ENCODE peak calls at places on chromosome 13, in eight cellular contexts. One of them, this sample, is unnamed.
A peak's percentile ranks its signal among the peaks of the same experiment; 100 is the strongest.

GRCh38 chr13:46659413-46660065 is 106.6 kb downstream of the LRCH1 start:
- DNase-seq in fibroblast of mammary gland: no peak
- DNase-seq in left ventricle myocardium inferior: no peak
- DNase-seq in fibroblast of the aortic adventitia: no peak
- DNase-seq in AG09309: no peak
- DNase-seq in ovary: no peak
- DNase-seq in endodermal cell: no peak
- DNase-seq in right lobe of liver: no peak
- DNase-seq in this sample: peak; percentile 61

GRCh38 chr13:20492641-20493040 is 33.0 kb downstream of the CRYL1 start:
- DNase-seq in fibroblast of mammary gland: peak; percentile 10
- DNase-seq in fibroblast of the aortic adventitia: peak; percentile 65
- DNase-seq in endodermal cell: peak; percentile 77
- DNase-seq in right lobe of liver: no peak
- DNase-seq in ovary: no peak
- DNase-seq in AG09309: no peak
- DNase-seq in left ventricle myocardium inferior: no peak
- DNase-seq in this sample: peak; percentile 34

GRCh38 chr13:89900104-89900760 is 1447.3 kb upstream of the MIR17HG start:
- DNase-seq in AG09309: no peak
- DNase-seq in right lobe of liver: no peak
- DNase-seq in left ventricle myocardium inferior: no peak
- DNase-seq in endodermal cell: no peak
- DNase-seq in fibroblast of the aortic adventitia: peak; percentile 0
- DNase-seq in fibroblast of mammary gland: peak; percentile 25
- DNase-seq in ovary: no peak
- DNase-seq in this sample: no peak

GRCh38 chr13:91922969-91923592 is 524.7 kb downstream of the GPC5 start:
- DNase-seq in right lobe of liver: no peak
- DNase-seq in fibroblast of the aortic adventitia: no peak
- DNase-seq in ovary: no peak
- DNase-seq in AG09309: no peak
- DNase-seq in endodermal cell: no peak
- DNase-seq in left ventricle myocardium inferior: no peak
- DNase-seq in fibroblast of mammary gland: no peak
- DNase-seq in this sample: no peak

GRCh38 chr13:31208554-31209122 is 8.9 kb downstream of the B3GLCT start:
- DNase-seq in fibroblast of mammary gland: no peak
- DNase-seq in right lobe of liver: no peak
- DNase-seq in fibroblast of the aortic adventitia: no peak
- DNase-seq in AG09309: no peak
- DNase-seq in ovary: no peak
- DNase-seq in endodermal cell: no peak
- DNase-seq in left ventricle myocardium inferior: no peak
- DNase-seq in this sample: no peak

GRCh38 chr13:24124789-24125476 is 35.6 kb upstream of the SPATA13 start:
- DNase-seq in fibroblast of mammary gland: no peak
- DNase-seq in fibroblast of the aortic adventitia: no peak
- DNase-seq in endodermal cell: no peak
- DNase-seq in right lobe of liver: no peak
- DNase-seq in AG09309: no peak
- DNase-seq in left ventricle myocardium inferior: no peak
- DNase-seq in ovary: no peak
- DNase-seq in this sample: no peak

GRCh38 chr13:19670147-19670546 is 36.7 kb downstream of the MPHOSPH8 start:
- DNase-seq in fibroblast of the aortic adventitia: no peak
- DNase-seq in fibroblast of mammary gland: no peak
- DNase-seq in ovary: no peak
- DNase-seq in left ventricle myocardium inferior: no peak
- DNase-seq in AG09309: no peak
- DNase-seq in right lobe of liver: no peak
- DNase-seq in endodermal cell: no peak
- DNase-seq in this sample: no peak

GRCh38 chr13:25752957-25753540 is 298.8 kb downstream of the SHISA2 start:
- DNase-seq in AG09309: no peak
- DNase-seq in fibroblast of the aortic adventitia: peak; percentile 94
- DNase-seq in right lobe of liver: no peak
- DNase-seq in fibroblast of mammary gland: peak; percentile 81
- DNase-seq in ovary: no peak
- DNase-seq in endodermal cell: no peak
- DNase-seq in left ventricle myocardium inferior: peak; percentile 44
- DNase-seq in this sample: peak; percentile 68

GRCh38 chr13:68359105-68359504 is 1129.0 kb upstream of the PCDH9 start:
- DNase-seq in left ventricle myocardium inferior: no peak
- DNase-seq in right lobe of liver: no peak
- DNase-seq in fibroblast of the aortic adventitia: no peak
- DNase-seq in fibroblast of mammary gland: no peak
- DNase-seq in endodermal cell: no peak
- DNase-seq in ovary: no peak
- DNase-seq in AG09309: no peak
- DNase-seq in this sample: no peak

GRCh38 chr13:75480691-75481175 is 1.2 kb downstream of the TBC1D4 start:
- DNase-seq in ovary: peak; percentile 72
- DNase-seq in endodermal cell: peak; percentile 80
- DNase-seq in right lobe of liver: peak; percentile 72
- DNase-seq in fibroblast of mammary gland: peak; percentile 63
- DNase-seq in AG09309: no peak
- DNase-seq in left ventricle myocardium inferior: peak; percentile 44
- DNase-seq in fibroblast of the aortic adventitia: peak; percentile 56
- DNase-seq in this sample: peak; percentile 82

GRCh38 chr13:99339736-99340392 is 32.7 kb upstream of the GPR183 start:
- DNase-seq in fibroblast of mammary gland: peak; percentile 64
- DNase-seq in endodermal cell: no peak
- DNase-seq in AG09309: no peak
- DNase-seq in fibroblast of the aortic adventitia: peak; percentile 43
- DNase-seq in left ventricle myocardium inferior: no peak
- DNase-seq in right lobe of liver: no peak
- DNase-seq in ovary: no peak
- DNase-seq in this sample: no peak

DNA sequence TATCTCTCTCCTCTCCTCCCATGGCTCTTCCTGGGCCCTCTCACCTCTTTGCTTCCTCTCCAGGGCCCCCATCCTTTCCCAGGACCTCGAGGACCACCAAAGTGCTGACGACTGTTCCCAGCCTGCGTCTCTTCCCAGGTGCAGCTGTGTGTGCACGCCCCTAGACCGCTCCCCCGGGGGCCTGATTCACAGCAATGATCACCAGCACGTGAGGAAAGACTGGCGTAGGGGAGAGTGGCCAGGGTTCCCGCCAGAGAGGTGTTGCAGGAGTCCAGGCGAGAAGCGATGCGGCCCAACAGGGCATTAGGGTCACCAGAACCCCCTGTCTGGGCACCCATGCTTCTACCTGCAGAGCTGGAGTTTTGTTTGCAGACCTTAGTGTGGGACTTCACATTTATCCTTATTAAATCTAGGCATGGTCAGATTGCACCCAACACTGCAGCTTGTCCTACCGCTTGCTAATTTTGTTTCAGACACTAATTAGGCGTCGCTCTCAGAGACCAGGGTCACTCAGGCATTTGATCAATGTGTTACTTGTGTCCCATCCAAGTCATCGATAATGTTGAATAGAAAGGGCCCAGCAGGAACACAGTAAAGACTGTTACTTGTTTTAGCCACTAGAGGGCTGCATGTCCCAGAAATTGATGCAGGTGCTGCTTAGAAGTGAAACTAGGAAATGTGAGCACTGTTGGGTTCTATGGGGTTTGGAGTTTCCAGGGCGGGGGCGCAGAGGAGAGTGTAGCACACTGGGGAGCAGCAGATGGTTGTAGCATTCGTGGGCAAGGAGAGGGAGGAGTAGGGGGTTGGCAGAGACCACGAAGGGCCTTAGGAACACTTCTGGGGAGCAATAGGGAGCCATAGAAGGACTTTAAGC is 53.2 kb downstream of the CDADC1 start:
- DNase-seq in left ventricle myocardium inferior: no peak
- DNase-seq in endodermal cell: peak; percentile 77
- DNase-seq in fibroblast of the aortic adventitia: peak; percentile 82
- DNase-seq in AG09309: no peak
- DNase-seq in right lobe of liver: no peak
- DNase-seq in fibroblast of mammary gland: peak; percentile 79
- DNase-seq in ovary: no peak
- DNase-seq in this sample: peak; percentile 69
- H3K4me3 ChIP-seq in left ventricle myocardium inferior: peak overlapping the region; percentile 55
- H3K4me3 ChIP-seq in endodermal cell: no peak overlapping the region
- H3K4me3 ChIP-seq in fibroblast of the aortic adventitia: peak overlapping the region; percentile 48
- H3K4me3 ChIP-seq in AG09309: peak overlapping the region; percentile 15
- H3K4me3 ChIP-seq in right lobe of liver: peak overlapping the region; percentile 40
- H3K4me3 ChIP-seq in fibroblast of mammary gland: peak overlapping the region; percentile 32
- H3K4me3 ChIP-seq in ovary: peak overlapping the region; percentile 3
- H3K4me3 ChIP-seq in this sample: peak overlapping the region; percentile 24

GRCh38 chr13:21546372-21546771 is 57.6 kb downstream of the MICU2 start:
- DNase-seq in right lobe of liver: no peak
- DNase-seq in endodermal cell: no peak
- DNase-seq in ovary: no peak
- DNase-seq in left ventricle myocardium inferior: no peak
- DNase-seq in AG09309: no peak
- DNase-seq in fibroblast of the aortic adventitia: no peak
- DNase-seq in fibroblast of mammary gland: peak; percentile 49
- DNase-seq in this sample: no peak

GRCh38 chr13:21548577-21548976 is 55.4 kb downstream of the MICU2 start:
- DNase-seq in endodermal cell: no peak
- DNase-seq in left ventricle myocardium inferior: no peak
- DNase-seq in fibroblast of the aortic adventitia: no peak
- DNase-seq in right lobe of liver: no peak
- DNase-seq in ovary: no peak
- DNase-seq in AG09309: no peak
- DNase-seq in fibroblast of mammary gland: no peak
- DNase-seq in this sample: no peak

GRCh38 chr13:21544515-21544914 is 59.5 kb downstream of the MICU2 start:
- DNase-seq in endodermal cell: no peak
- DNase-seq in left ventricle myocardium inferior: no peak
- DNase-seq in fibroblast of mammary gland: no peak
- DNase-seq in fibroblast of the aortic adventitia: no peak
- DNase-seq in right lobe of liver: no peak
- DNase-seq in ovary: no peak
- DNase-seq in AG09309: no peak
- DNase-seq in this sample: no peak

GRCh38 chr13:21550918-21551317 is 53.1 kb downstream of the MICU2 start:
- DNase-seq in AG09309: no peak
- DNase-seq in right lobe of liver: no peak
- DNase-seq in fibroblast of mammary gland: no peak
- DNase-seq in left ventricle myocardium inferior: no peak
- DNase-seq in fibroblast of the aortic adventitia: no peak
- DNase-seq in endodermal cell: no peak
- DNase-seq in ovary: no peak
- DNase-seq in this sample: no peak

DNA sequence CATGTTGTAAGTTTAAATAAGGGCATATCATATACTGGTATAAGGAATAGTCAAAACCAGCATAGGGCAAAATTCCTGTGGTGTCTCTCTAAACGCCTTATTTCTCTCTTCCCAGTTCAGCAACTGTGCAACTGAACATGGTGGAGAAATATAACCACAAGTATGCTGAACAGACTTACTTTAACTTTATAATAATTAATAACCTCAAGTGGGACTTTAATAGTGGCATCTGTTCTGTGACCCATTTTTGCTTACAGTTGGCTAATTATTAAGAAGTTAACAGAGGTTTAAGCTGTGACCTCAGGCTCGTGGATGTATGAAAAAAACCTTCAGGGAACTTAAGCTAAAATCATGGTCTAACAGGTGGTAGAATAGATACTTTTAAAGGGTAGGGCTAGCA is 54.3 kb downstream of the MICU2 start:
- DNase-seq in right lobe of liver: no peak
- DNase-seq in fibroblast of mammary gland: no peak
- DNase-seq in endodermal cell: no peak
- DNase-seq in fibroblast of the aortic adventitia: no peak
- DNase-seq in AG09309: no peak
- DNase-seq in ovary: no peak
- DNase-seq in left ventricle myocardium inferior: no peak
- DNase-seq in this sample: no peak
- TF ChIP-seq CTCF in right lobe of liver: no peak
- TF ChIP-seq CTCF in fibroblast of mammary gland: no peak
- TF ChIP-seq CTCF in endodermal cell: no peak
- TF ChIP-seq CTCF in fibroblast of the aortic adventitia: no peak
- TF ChIP-seq CTCF in AG09309: no peak
- TF ChIP-seq CTCF in ovary: no peak
- TF ChIP-seq CTCF in left ventricle myocardium inferior: no peak
- TF ChIP-seq CTCF in this sample: no peak

GRCh38 chr13:106916329-106916728 is 348.4 kb upstream of the ARGLU1 start:
- DNase-seq in AG09309: no peak
- DNase-seq in ovary: no peak
- DNase-seq in right lobe of liver: no peak
- DNase-seq in endodermal cell: no peak
- DNase-seq in fibroblast of the aortic adventitia: no peak
- DNase-seq in fibroblast of mammary gland: peak; percentile 18
- DNase-seq in left ventricle myocardium inferior: no peak
- DNase-seq in this sample: no peak
- H3K4me3 ChIP-seq in AG09309: no peak overlapping the region
- H3K4me3 ChIP-seq in ovary: no peak overlapping the region
- H3K4me3 ChIP-seq in right lobe of liver: no peak overlapping the region
- H3K4me3 ChIP-seq in endodermal cell: no peak overlapping the region
- H3K4me3 ChIP-seq in fibroblast of the aortic adventitia: no peak overlapping the region
- H3K4me3 ChIP-seq in fibroblast of mammary gland: no peak overlapping the region
- H3K4me3 ChIP-seq in left ventricle myocardium inferior: peak overlapping the region; percentile 67
- H3K4me3 ChIP-seq in this sample: no peak overlapping the region

GRCh38 chr13:113769106-113769505 is 10.1 kb downstream of the TMEM255B start:
- DNase-seq in fibroblast of the aortic adventitia: no peak
- DNase-seq in right lobe of liver: no peak
- DNase-seq in fibroblast of mammary gland: no peak
- DNase-seq in endodermal cell: peak; percentile 15
- DNase-seq in left ventricle myocardium inferior: no peak
- DNase-seq in ovary: no peak
- DNase-seq in AG09309: no peak
- DNase-seq in this sample: no peak

GRCh38 chr13:113769881-113770280 is 10.9 kb downstream of the TMEM255B start:
- DNase-seq in left ventricle myocardium inferior: no peak
- DNase-seq in endodermal cell: peak; percentile 27
- DNase-seq in fibroblast of mammary gland: no peak
- DNase-seq in AG09309: no peak
- DNase-seq in ovary: no peak
- DNase-seq in right lobe of liver: no peak
- DNase-seq in fibroblast of the aortic adventitia: no peak
- DNase-seq in this sample: no peak

GRCh38 chr13:113771709-113772331 is 12.8 kb downstream of the TMEM255B start:
- DNase-seq in right lobe of liver: no peak
- DNase-seq in fibroblast of the aortic adventitia: no peak
- DNase-seq in fibroblast of mammary gland: peak; percentile 24
- DNase-seq in AG09309: no peak
- DNase-seq in endodermal cell: no peak
- DNase-seq in ovary: no peak
- DNase-seq in left ventricle myocardium inferior: no peak
- DNase-seq in this sample: no peak

GRCh38 chr13:113768018-113768905 is 9.2 kb downstream of the TMEM255B start:
- DNase-seq in left ventricle myocardium inferior: no peak
- DNase-seq in endodermal cell: peak; percentile 32
- DNase-seq in right lobe of liver: no peak
- DNase-seq in ovary: no peak
- DNase-seq in AG09309: no peak
- DNase-seq in fibroblast of mammary gland: no peak
- DNase-seq in fibroblast of the aortic adventitia: no peak
- DNase-seq in this sample: no peak

DNA sequence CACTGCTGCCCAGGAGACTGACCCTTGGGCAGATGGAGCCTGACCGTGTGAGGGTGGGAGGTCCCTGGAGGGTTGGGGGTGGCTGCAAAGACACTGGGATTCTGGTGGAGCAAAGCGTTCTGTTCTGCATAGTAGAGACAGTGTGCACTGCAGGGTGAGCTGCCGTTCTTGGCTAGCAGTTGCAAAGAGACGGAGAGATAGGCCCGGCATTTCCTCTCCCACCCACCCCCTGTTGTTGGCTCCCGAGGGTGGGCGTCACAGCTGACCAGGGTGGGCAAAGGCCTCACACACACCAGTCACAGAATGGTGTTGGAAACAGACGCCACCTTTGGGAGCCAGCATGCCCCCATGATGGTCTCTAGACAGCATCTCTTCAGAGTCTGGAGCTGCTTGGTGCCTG is 11.4 kb downstream of the TMEM255B start:
- DNase-seq in right lobe of liver: no peak
- DNase-seq in left ventricle myocardium inferior: no peak
- DNase-seq in ovary: no peak
- DNase-seq in endodermal cell: peak; percentile 24
- DNase-seq in fibroblast of the aortic adventitia: no peak
- DNase-seq in AG09309: no peak
- DNase-seq in fibroblast of mammary gland: no peak
- DNase-seq in this sample: no peak
- TF ChIP-seq CTCF in right lobe of liver: no peak
- TF ChIP-seq CTCF in left ventricle myocardium inferior: no peak
- TF ChIP-seq CTCF in ovary: no peak
- TF ChIP-seq CTCF in endodermal cell: no peak
- TF ChIP-seq CTCF in fibroblast of the aortic adventitia: no peak
- TF ChIP-seq CTCF in AG09309: no peak
- TF ChIP-seq CTCF in fibroblast of mammary gland: no peak
- TF ChIP-seq CTCF in this sample: no peak